ENCODE peak calls at places on chromosomes 6 and 20, in eight cellular contexts. H is left lobe of liver; P is SK-N-SH treated with all-trans-retinoic acid at 6 μM for 48 hours; F is aorta; C is activated CD8-positive, alpha-beta memory T cell treated with anti-CD3 and anti-CD28 coated beads, Interleukin-2, amount 10 ng/mL, durations not matched to agents 7 days and 5 days; G is left lung; S is RWPE2; X is activated naive CD8-positive, alpha-beta T cell treated with anti-CD3 and anti-CD28 coated beads, Interleukin-2, amount 50 U/mL, for 24 hours. R is an unnamed sample.

GRCh38 chr20:13654463-13655023 is 15.8 kb upstream of the TASP1 start:
- ATAC-seq in X (no peak), H (no peak), F (no peak), S (no peak), C (no peak), G (no peak), P (no peak), R (no peak)

GRCh38 chr6:56764081-56764566 is 121.4 kb upstream of the DST start:
- ATAC-seq in X (no peak), P (peak; percentile 56), G (peak; percentile 95), S (peak; percentile 56), H (peak; percentile 96), C (no peak), F (no peak), R (no peak)

GRCh38 chr20:1928154-1928553 is 32.9 kb downstream of the SIRPA start:
- ATAC-seq in G (no peak), P (no peak), F (no peak), S (no peak), X (no peak), C (no peak), H (no peak), R (no peak)

GRCh38 chr6:161116554-161117328 is 125.2 kb downstream of the MAP3K4 start:
- ATAC-seq in X (no peak), H (no peak), P (no peak), C (no peak), F (no peak), G (no peak), S (no peak), R (no peak)

GRCh38 chr20:44115762-44116644 is 71.0 kb downstream of the JPH2 start:
- ATAC-seq in X (no peak), C (no peak), F (no peak), G (no peak), P (peak; percentile 23), H (no peak), S (peak; percentile 3), R (peak; percentile 44)

GRCh38 chr20:63472159-63472811 is at the start of gene KCNQ2:
- ATAC-seq in F (no peak), S (no peak), H (no peak), G (no peak), C (no peak), X (no peak), P (no peak), R (no peak)

GRCh38 chr6:112842338-112842700 is 495.2 kb downstream of the RFPL4B start:
- ATAC-seq in S (no peak), C (no peak), F (no peak), H (no peak), G (no peak), P (no peak), X (no peak), R (no peak)

GRCh38 chr20:19644085-19644484 is 114.0 kb upstream of the RIN2 start:
- ATAC-seq in P (no peak), C (no peak), F (no peak), S (peak; percentile 49), G (no peak), X (no peak), H (no peak), R (peak; percentile 53)

GRCh38 chr20:5214826-5215225 is 88.0 kb downstream of the CDS2 start:
- ATAC-seq in C (no peak), P (no peak), F (no peak), G (no peak), H (peak; percentile 48), X (no peak), S (no peak), R (no peak)

GRCh38 chr6:139473239-139473701 is 98.8 kb upstream of the CITED2 start:
- ATAC-seq in G (peak; percentile 31), P (no peak), H (peak; percentile 85), F (peak; percentile 39), X (no peak), S (no peak), C (no peak), R (no peak)

GRCh38 chr20:9413001-9413400 is 101.4 kb upstream of the LAMP5 start:
- ATAC-seq in F (no peak), X (no peak), H (no peak), C (no peak), P (no peak), G (no peak), S (no peak), R (no peak)

GRCh38 chr6:139153876-139154275 is 19.0 kb downstream of the HECA start:
- ATAC-seq in F (peak; percentile 42), S (no peak), X (peak; percentile 51), C (peak; percentile 50), G (no peak), H (no peak), P (no peak), R (no peak)

GRCh38 chr6:132392792-132393191 is 8.5 kb downstream of the MOXD1 start:
- ATAC-seq in G (no peak), S (no peak), C (no peak), P (peak; percentile 26), H (peak; percentile 73), X (no peak), F (no peak), R (no peak)

GRCh38 chr20:33081411-33082154 is 2.1 kb downstream of the BPIFB4 start:
- ATAC-seq in X (no peak), F (no peak), S (no peak), P (no peak), G (peak; percentile 71), C (no peak), H (peak; percentile 68), R (no peak)

GRCh38 chr6:110618591-110619267 is 142.3 kb upstream of the SLC22A16 start:
- ATAC-seq in C (no peak), G (no peak), F (no peak), H (peak; percentile 94), X (no peak), S (peak; percentile 69), P (peak; percentile 69), R (no peak)

GRCh38 chr6:143408787-143409162 is 41.7 kb downstream of the ADAT2 start:
- ATAC-seq in P (no peak), X (no peak), S (no peak), F (no peak), G (no peak), C (no peak), H (no peak), R (no peak)

GRCh38 chr6:11748591-11748990 is 30.0 kb downstream of the ADTRP start:
- ATAC-seq in G (no peak), C (no peak), X (no peak), P (no peak), H (no peak), S (no peak), F (no peak), R (no peak)

GRCh38 chr20:25324412-25324811 is 66.2 kb downstream of the ABHD12 start:
- ATAC-seq in P (no peak), H (peak; percentile 52), C (no peak), F (peak; percentile 53), G (peak; percentile 85), X (no peak), S (no peak), R (peak; percentile 63)

GRCh38 chr20:17662333-17663039 is 19.6 kb downstream of the RRBP1 start:
- ATAC-seq in P (no peak), F (peak; percentile 73), G (peak; percentile 34), S (no peak), C (peak; percentile 35), H (peak; percentile 74), X (peak; percentile 68), R (peak; percentile 89)

GRCh38 chr6:37732688-37733087 is 35.0 kb upstream of the MDGA1 start:
- ATAC-seq in S (no peak), F (no peak), X (no peak), C (no peak), G (no peak), P (no peak), H (no peak), R (no peak)

GRCh38 chr6:162683135-162683534 is 44.4 kb downstream of the PRKN start:
- ATAC-seq in X (no peak), F (no peak), H (no peak), P (no peak), G (no peak), S (no peak), C (no peak), R (no peak)

GRCh38 chr20:38723069-38723981 is 961 bp upstream of the SLC32A1 start:
- ATAC-seq in P (no peak), H (no peak), G (no peak), X (peak; percentile 5), C (no peak), S (no peak), F (no peak), R (no peak)

GRCh38 chr20:44603327-44603726 is 20.9 kb downstream of the PKIG start:
- ATAC-seq in G (no peak), S (no peak), P (no peak), X (no peak), C (no peak), H (no peak), F (no peak), R (no peak)

GRCh38 chr6:161626132-161626676 is 352.3 kb upstream of the AGPAT4 start:
- ATAC-seq in G (no peak), H (no peak), C (no peak), F (peak; percentile 19), P (no peak), S (no peak), X (no peak), R (no peak)

GRCh38 chr6:16419636-16420331 is 181.4 kb downstream of the GMPR start:
- ATAC-seq in H (no peak), F (no peak), X (no peak), P (no peak), G (no peak), S (no peak), C (no peak), R (peak; percentile 93)

GRCh38 chr6:109009761-109010612 is 84.7 kb downstream of the SESN1 start:
- ATAC-seq in P (peak; percentile 58), X (peak; percentile 34), S (peak; percentile 36), C (peak; percentile 1), H (peak; percentile 1), F (peak; percentile 60), G (peak; percentile 1), R (peak; percentile 58)

GRCh38 chr6:113774122-113774835 is 82.9 kb upstream of the MARCKS start:
- ATAC-seq in C (no peak), S (peak; percentile 29), X (no peak), H (no peak), G (peak; percentile 44), P (peak; percentile 90), F (no peak), R (peak; percentile 67)

GRCh38 chr6:113574147-113574546 is 283.0 kb upstream of the MARCKS start:
- ATAC-seq in C (no peak), F (no peak), X (no peak), S (no peak), G (no peak), P (no peak), H (no peak), R (no peak)

GRCh38 chr20:25205277-25206062 is 10.0 kb downstream of the ENTPD6 start:
- ATAC-seq in P (no peak), X (no peak), C (no peak), F (peak; percentile 20), G (no peak), S (peak; percentile 41), H (no peak), R (no peak)

GRCh38 chr20:62822788-62823651 is 6.2 kb downstream of the COL9A3 start:
- ATAC-seq in C (peak; percentile 69), H (peak; percentile 82), F (no peak), G (no peak), X (peak; percentile 71), P (peak; percentile 32), S (no peak), R (peak; percentile 34)

GRCh38 chr6:165662041-165662491 is 975 bp downstream of the PDE10A start:
- ATAC-seq in P (no peak), C (no peak), G (no peak), S (no peak), F (no peak), H (no peak), X (no peak), R (no peak)

GRCh38 chr20:49887251-49887827 is 28.0 kb downstream of the SPATA2 start:
- ATAC-seq in C (no peak), X (no peak), S (no peak), G (no peak), F (peak; percentile 63), H (peak; percentile 4), P (no peak), R (no peak)

GRCh38 chr20:63534831-63535651 is 2.1 kb downstream of the PTK6 start:
- ATAC-seq in C (no peak), X (no peak), G (no peak), S (no peak), P (no peak), F (no peak), H (peak; percentile 63), R (no peak)